ENCODE peak calls at places on chromosomes 11 and 22, in nine cellular contexts. C is fibroblast of lung, P is mammary epithelial cell, M is K562, I is keratinocyte, E is mesenchymal stem cell, Q is IMR-90, F is NT2/D1, U is HCT116. H is an unnamed sample. For H3K4me1, the result is how much of the 10 kb centered on the place peaks cover.

GRCh38 chr11:35529971-35530495 is 4.6 kb upstream of the PAMR1 start:
- DNase-seq in E (peak), I (no peak), U (no peak), Q (peak), C (peak), P (peak), M (no peak), F (no peak), H (peak)

GRCh38 chr22:39179401-39179827 is 26.9 kb upstream of the CBX7 start:
- DNase-seq in U (no peak), C (no peak), Q (no peak), I (no peak), M (peak), F (no peak), P (no peak), E (no peak), H (no peak)

GRCh38 chr22:27996981-27997380 is 77.9 kb upstream of the PITPNB start:
- DNase-seq in I (no peak), E (no peak), U (no peak), F (no peak), C (no peak), Q (no peak), M (no peak), P (no peak), H (no peak)

GRCh38 chr22:38869663-38870062 is 2.4 kb downstream of the CBX6 start:
- DNase-seq in P (no peak), F (no peak), Q (no peak), M (no peak), E (no peak), C (no peak), I (no peak), U (no peak), H (no peak)

GRCh38 chr11:60756307-60757032 is at the start of gene MS4A15:
- DNase-seq in U (peak), P (peak), Q (no peak), F (peak), E (no peak), M (peak), C (peak), I (no peak), H (no peak)

GRCh38 chr22:44379817-44380560 is 67.2 kb upstream of the SHISAL1 start:
- DNase-seq in M (no peak), I (no peak), Q (no peak), P (no peak), C (no peak), U (no peak), E (no peak), F (no peak), H (no peak)

GRCh38 chr22:44723801-44724200 is 21.8 kb downstream of the PRR5 start:
- DNase-seq in C (peak), F (no peak), I (no peak), M (peak), Q (peak), P (peak), E (peak), U (peak), H (no peak)

GRCh38 chr11:64802370-64803162 is 448 bp downstream of the MAP4K2 start:
- DNase-seq in Q (no peak), M (no peak), F (no peak), C (no peak), P (no peak), I (no peak), U (no peak), E (peak), H (no peak)

GRCh38 chr11:9716275-9717039 is 52.6 kb downstream of the SWAP70 start:
- DNase-seq in F (no peak), C (peak), P (no peak), U (no peak), M (peak), Q (peak), I (no peak), E (peak), H (peak)

GRCh38 chr11:131145806-131146205 is 224.6 kb upstream of the NTM start:
- DNase-seq in M (no peak), U (no peak), C (no peak), I (no peak), P (no peak), F (no peak), Q (no peak), E (no peak), H (no peak)

GRCh38 chr11:65291613-65292012 is 23.1 kb upstream of the CDC42EP2 start:
- DNase-seq in I (no peak), E (peak), U (no peak), P (no peak), M (no peak), C (peak), F (no peak), Q (peak), H (peak)

GRCh38 chr11:124123587-124123986 is 8.3 kb downstream of the VWA5A start:
- DNase-seq in M (peak), Q (no peak), C (no peak), E (no peak), I (no peak), P (no peak), U (no peak), F (peak), H (no peak)

GRCh38 chr22:37804886-37805857 is 2.6 kb upstream of the GCAT start:
- DNase-seq in C (peak), M (no peak), E (peak), P (peak), Q (peak), F (no peak), U (peak), I (no peak), H (peak)

GRCh38 chr22:21873619-21874018 is 6.2 kb upstream of the MAPK1 start:
- DNase-seq in Q (no peak), I (no peak), P (no peak), E (no peak), U (no peak), M (no peak), C (no peak), F (no peak), H (no peak)

GRCh38 chr11:19929655-19930054 is 217.0 kb downstream of the NAV2 start:
- DNase-seq in E (peak), I (no peak), P (no peak), C (peak), U (no peak), Q (peak), M (no peak), F (no peak), H (no peak)

GRCh38 chr11:134599180-134599810 is 187.3 kb upstream of the B3GAT1 start:
- DNase-seq in Q (no peak), M (peak), P (no peak), C (no peak), I (no peak), F (no peak), E (no peak), U (no peak), H (no peak)

GRCh38 chr11:71246559-71246958 is 5.8 kb downstream of the SHANK2 start:
- DNase-seq in U (no peak), E (no peak), F (peak), C (no peak), Q (no peak), M (no peak), I (no peak), P (no peak), H (no peak)

GRCh38 chr11:36161572-36161971 is 127.7 kb downstream of the COMMD9 start:
- DNase-seq in I (no peak), Q (no peak), E (no peak), U (no peak), F (no peak), M (no peak), P (no peak), C (no peak), H (no peak)

GRCh38 chr11:134414036-134414731 is 2.1 kb upstream of the B3GAT1 start:
- DNase-seq in E (no peak), P (no peak), Q (no peak), M (no peak), U (no peak), C (no peak), F (no peak), I (no peak), H (no peak)

GRCh38 chr22:39292561-39293074 is 26.8 kb downstream of the RPL3 start:
- DNase-seq in Q (peak), E (peak), M (peak), I (no peak), F (no peak), U (peak), P (peak), C (peak), H (peak)

GRCh38 chr11:34002420-34002819 is 49.1 kb upstream of the CAPRIN1 start:
- DNase-seq in F (no peak), C (no peak), E (no peak), P (no peak), U (no peak), M (no peak), I (no peak), Q (no peak), H (no peak)

GRCh38 chr11:88345949-88346348 is 8.4 kb upstream of the CTSC start:
- DNase-seq in U (no peak), M (no peak), C (no peak), Q (no peak), I (no peak), E (no peak), F (no peak), P (no peak), H (no peak)

GRCh38 chr11:73379189-73379880 is 3.1 kb downstream of the RELT start:
- DNase-seq in Q (no peak), E (no peak), U (no peak), F (no peak), P (no peak), C (no peak), I (no peak), M (peak), H (no peak)

GRCh38 chr11:133681901-133682300 is 149.6 kb upstream of the OPCML start:
- DNase-seq in P (no peak), I (no peak), M (no peak), F (peak), C (no peak), Q (no peak), U (no peak), E (no peak), H (no peak)

GRCh38 chr11:2378527-2379210 is 1.6 kb downstream of the CD81 start:
- DNase-seq in Q (peak), M (no peak), C (peak), I (no peak), U (no peak), E (peak), F (no peak), P (no peak), H (peak)
- H3K4me1 ChIP-seq in Q (under half), M (half or more), C (under half), I (under half), U (half or more), E (half or more), F (under half), P (half or more), H (under half)

GRCh38 chr11:114159802-114160588 is 100.5 kb downstream of the ZBTB16 start:
- DNase-seq in E (peak), U (peak), F (peak), M (peak), Q (peak), P (peak), C (peak), I (peak), H (peak)
- H3K4me3 ChIP-seq in E (peak), U (peak), F (no peak), M (no peak), Q (no peak), P (peak), C (no peak), I (peak), H (peak)

GRCh38 chr11:14625804-14626203 is 17.8 kb upstream of the PDE3B start:
- DNase-seq in P (no peak), Q (no peak), U (no peak), C (no peak), E (no peak), I (no peak), F (no peak), M (no peak), H (no peak)
- H3K9ac ChIP-seq in P (no peak), Q (no peak), U (no peak), C (no peak), E (peak), I (no peak), F (no peak), M (no peak), H (no peak)

DNA sequence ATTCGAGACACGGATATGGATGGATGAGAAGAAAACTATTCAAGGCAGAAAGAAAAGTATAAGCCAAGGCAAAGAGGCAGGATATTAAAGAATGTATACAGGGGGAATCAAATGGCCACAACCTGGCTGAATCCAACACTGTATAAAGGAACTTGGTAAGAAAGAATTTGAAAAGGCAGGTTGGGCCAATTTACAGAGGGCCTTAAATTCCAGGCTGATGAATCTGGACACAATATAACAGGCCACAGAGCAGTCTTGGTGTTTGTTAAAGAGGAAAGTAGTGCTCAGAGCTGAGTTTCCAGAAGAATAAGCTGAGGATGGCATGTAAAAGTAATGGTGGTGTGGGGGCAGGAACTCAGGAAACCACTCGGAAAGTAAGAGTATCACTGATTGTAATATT is 72.3 kb upstream of the POU2AF2 start:
- DNase-seq in F (no peak), C (peak), I (no peak), U (no peak), M (no peak), P (no peak), E (no peak), Q (peak), H (no peak)
- H3K4me1 ChIP-seq in F (under half), C (under half), I (under half), U (under half), M (under half), P (under half), E (under half), Q (under half), H (under half)

GRCh38 chr22:41557401-41558240 is 3.2 kb upstream of the CSDC2 start:
- DNase-seq in E (peak), F (no peak), M (peak), C (peak), P (peak), U (no peak), Q (peak), I (no peak), H (peak)
- H3K4me3 ChIP-seq in E (no peak), F (no peak), M (no peak), C (no peak), P (no peak), U (no peak), Q (no peak), I (no peak), H (no peak)

GRCh38 chr22:46075764-46076531 is 74.4 kb upstream of the PPARA start:
- DNase-seq in Q (no peak), E (no peak), P (peak), C (no peak), U (no peak), F (no peak), M (no peak), I (no peak), H (no peak)
- H3K9ac ChIP-seq in Q (peak), E (peak), P (peak), C (peak), U (peak), F (no peak), M (no peak), I (peak), H (peak)

GRCh38 chr11:121329786-121330395 is 37.3 kb downstream of the SC5D start:
- DNase-seq in Q (no peak), U (no peak), C (no peak), M (no peak), I (no peak), F (no peak), P (no peak), E (no peak), H (no peak)

GRCh38 chr11:121328213-121328966 is 35.8 kb downstream of the SC5D start:
- DNase-seq in F (no peak), P (no peak), Q (no peak), C (no peak), M (no peak), I (no peak), U (no peak), E (no peak), H (no peak)

GRCh38 chr11:121328967-121329653 is 36.5 kb downstream of the SC5D start:
- DNase-seq in P (no peak), U (no peak), I (no peak), C (no peak), Q (no peak), M (no peak), F (no peak), E (no peak), H (no peak)

GRCh38 chr11:121323208-121323607 is 30.6 kb downstream of the SC5D start:
- DNase-seq in I (no peak), C (no peak), U (no peak), M (no peak), E (no peak), P (no peak), Q (no peak), F (no peak), H (no peak)

DNA sequence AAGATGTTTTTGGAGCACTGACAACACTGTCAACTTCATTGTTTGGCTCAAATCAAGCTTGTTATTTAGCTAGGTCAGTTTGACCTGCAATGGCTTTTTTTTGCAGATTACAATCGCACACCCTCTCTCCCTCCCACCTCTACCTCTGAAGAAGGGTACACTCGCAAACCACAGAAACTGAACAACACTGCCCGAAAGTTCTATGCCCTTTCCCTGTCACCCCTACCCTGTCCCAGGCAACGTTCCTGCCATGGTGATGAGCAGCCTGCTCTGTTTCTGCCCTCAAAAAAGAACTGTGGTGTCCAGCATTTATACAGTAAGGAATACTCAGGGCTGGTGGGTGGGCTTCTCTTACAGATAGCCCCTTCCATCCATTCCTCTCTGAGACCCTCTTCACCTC is 33.7 kb downstream of the SC5D start:
- DNase-seq in M (no peak), P (no peak), F (no peak), Q (no peak), E (no peak), I (no peak), C (no peak), U (no peak), H (no peak)
- H3K4me1 ChIP-seq in M (under half), P (under half), F (under half), Q (under half), E (under half), I (under half), C (under half), U (under half), H (under half)